ENCODE peak calls at places on chromosome 13, in six cellular contexts. One of them, this sample, is unnamed.

GRCh38 chr13:108155185-108156106 is 59.9 kb downstream of the LIG4 start:
- DNase-seq in H9: peak
- DNase-seq in mesenchymal stem cell: peak
- DNase-seq in IMR-90: peak
- DNase-seq in H1: peak
- DNase-seq in trophoblast cell: peak
- DNase-seq in this sample: peak

GRCh38 chr13:74576504-74576903 is 442.3 kb upstream of the KLF12 start:
- DNase-seq in mesenchymal stem cell: no peak
- DNase-seq in trophoblast cell: no peak
- DNase-seq in IMR-90: no peak
- DNase-seq in H1: no peak
- DNase-seq in H9: no peak
- DNase-seq in this sample: no peak

GRCh38 chr13:24276310-24276709 is 33.1 kb upstream of the C1QTNF9 start:
- DNase-seq in H1: no peak
- DNase-seq in mesenchymal stem cell: no peak
- DNase-seq in trophoblast cell: no peak
- DNase-seq in H9: no peak
- DNase-seq in IMR-90: no peak
- DNase-seq in this sample: no peak

GRCh38 chr13:86298741-86299140 is 499.5 kb upstream of the SLITRK6 start:
- DNase-seq in IMR-90: no peak
- DNase-seq in H1: no peak
- DNase-seq in mesenchymal stem cell: no peak
- DNase-seq in trophoblast cell: no peak
- DNase-seq in H9: no peak
- DNase-seq in this sample: no peak

GRCh38 chr13:101654916-101655315 is 202.4 kb downstream of the ITGBL1 start:
- DNase-seq in IMR-90: peak
- DNase-seq in H9: no peak
- DNase-seq in mesenchymal stem cell: no peak
- DNase-seq in trophoblast cell: no peak
- DNase-seq in H1: no peak
- DNase-seq in this sample: no peak

GRCh38 chr13:50123862-50124535 is 108.8 kb downstream of the KCNRG start:
- DNase-seq in H1: peak
- DNase-seq in trophoblast cell: peak
- DNase-seq in H9: peak
- DNase-seq in IMR-90: peak
- DNase-seq in mesenchymal stem cell: peak
- DNase-seq in this sample: peak

GRCh38 chr13:75421987-75422386 is 60.0 kb downstream of the TBC1D4 start:
- DNase-seq in trophoblast cell: no peak
- DNase-seq in mesenchymal stem cell: no peak
- DNase-seq in IMR-90: no peak
- DNase-seq in H9: no peak
- DNase-seq in H1: no peak
- DNase-seq in this sample: no peak

GRCh38 chr13:45820106-45820838 is 31.3 kb downstream of the SIAH3 start:
- DNase-seq in IMR-90: no peak
- DNase-seq in H9: no peak
- DNase-seq in H1: no peak
- DNase-seq in mesenchymal stem cell: no peak
- DNase-seq in trophoblast cell: no peak
- DNase-seq in this sample: no peak

GRCh38 chr13:108787709-108788394 is 158.4 kb downstream of the MYO16 start:
- DNase-seq in H9: no peak
- DNase-seq in mesenchymal stem cell: no peak
- DNase-seq in IMR-90: no peak
- DNase-seq in H1: no peak
- DNase-seq in trophoblast cell: no peak
- DNase-seq in this sample: no peak

GRCh38 chr13:66803759-66804456 is 426.2 kb downstream of the PCDH9 start:
- DNase-seq in mesenchymal stem cell: peak
- DNase-seq in H1: no peak
- DNase-seq in IMR-90: peak
- DNase-seq in H9: no peak
- DNase-seq in trophoblast cell: no peak
- DNase-seq in this sample: no peak

GRCh38 chr13:30477346-30478235 is 11.9 kb upstream of the HMGB1 start:
- DNase-seq in mesenchymal stem cell: no peak
- DNase-seq in H9: peak
- DNase-seq in trophoblast cell: no peak
- DNase-seq in IMR-90: no peak
- DNase-seq in H1: no peak
- DNase-seq in this sample: no peak
- H4K91ac ChIP-seq in mesenchymal stem cell: no peak
- H4K91ac ChIP-seq in H9: no peak
- H4K91ac ChIP-seq in trophoblast cell: no peak
- H4K91ac ChIP-seq in IMR-90: no peak
- H4K91ac ChIP-seq in H1: no peak
- H4K91ac ChIP-seq in this sample: no peak

DNA sequence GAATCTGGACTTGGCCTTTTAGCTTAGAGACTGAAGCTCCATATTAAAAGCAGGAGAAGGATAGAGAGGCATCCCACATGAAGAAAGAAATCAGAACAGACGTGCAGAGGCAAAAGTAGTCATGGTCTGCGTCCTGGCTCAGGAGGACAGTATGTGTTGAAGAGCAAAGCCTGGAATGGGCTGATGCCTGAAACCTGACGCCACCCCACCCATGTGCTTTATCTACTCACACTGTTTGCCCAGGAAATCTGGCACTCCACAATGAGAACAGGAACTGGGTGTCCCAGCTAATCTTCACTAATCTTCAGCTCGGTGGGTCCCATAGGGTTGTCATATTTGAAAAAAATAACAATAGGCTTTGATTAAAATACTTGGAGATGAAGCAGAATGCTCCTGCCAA is 549.0 kb upstream of the GPC6 start:
- DNase-seq in H9: peak
- DNase-seq in mesenchymal stem cell: no peak
- DNase-seq in H1: no peak
- DNase-seq in IMR-90: no peak
- DNase-seq in trophoblast cell: no peak
- DNase-seq in this sample: no peak
- H4K91ac ChIP-seq in H9: no peak
- H4K91ac ChIP-seq in mesenchymal stem cell: no peak
- H4K91ac ChIP-seq in H1: no peak
- H4K91ac ChIP-seq in IMR-90: no peak
- H4K91ac ChIP-seq in trophoblast cell: no peak
- H4K91ac ChIP-seq in this sample: no peak

GRCh38 chr13:53158201-53158600 is 129.6 kb downstream of the OLFM4 start:
- DNase-seq in IMR-90: no peak
- DNase-seq in mesenchymal stem cell: no peak
- DNase-seq in trophoblast cell: no peak
- DNase-seq in H9: no peak
- DNase-seq in H1: no peak
- DNase-seq in this sample: no peak
- H4K91ac ChIP-seq in IMR-90: no peak
- H4K91ac ChIP-seq in mesenchymal stem cell: no peak
- H4K91ac ChIP-seq in trophoblast cell: no peak
- H4K91ac ChIP-seq in H9: no peak
- H4K91ac ChIP-seq in H1: no peak
- H4K91ac ChIP-seq in this sample: no peak

DNA sequence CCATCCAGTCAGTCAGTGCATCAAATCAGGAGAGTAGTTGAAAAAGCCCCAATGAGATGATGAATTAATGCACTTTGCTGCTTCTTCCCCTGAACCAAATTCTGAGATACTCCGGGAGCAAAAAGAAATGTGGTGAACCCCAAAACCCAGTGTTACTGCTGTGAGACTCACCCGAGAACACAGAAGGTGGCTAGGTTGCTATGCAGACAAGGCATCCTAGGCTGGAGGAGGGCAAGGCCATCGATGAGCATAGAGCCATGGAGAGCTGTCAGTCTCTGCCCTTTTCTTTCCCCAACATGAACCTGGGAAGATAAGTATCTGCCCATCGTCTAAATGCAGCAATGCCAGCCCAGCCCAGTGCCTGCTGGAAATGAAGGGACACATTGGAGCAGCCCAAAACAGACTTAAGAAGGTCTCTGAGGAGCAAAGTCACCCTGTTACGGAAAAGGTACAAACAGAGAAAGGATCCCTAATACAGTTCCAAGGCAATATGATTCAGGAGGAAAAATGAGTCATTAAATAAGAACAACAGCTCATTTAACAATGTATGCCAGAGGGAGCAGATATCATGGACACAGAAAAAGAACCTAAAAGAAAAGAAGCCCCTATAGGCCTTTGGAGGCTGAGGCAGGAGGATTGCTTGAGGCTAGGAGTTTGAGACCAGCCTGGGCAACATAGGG is 272.0 kb downstream of the FOXO1 start:
- DNase-seq in IMR-90: no peak
- DNase-seq in mesenchymal stem cell: no peak
- DNase-seq in trophoblast cell: no peak
- DNase-seq in H1: no peak
- DNase-seq in H9: no peak
- DNase-seq in this sample: no peak
- H4K91ac ChIP-seq in IMR-90: no peak
- H4K91ac ChIP-seq in mesenchymal stem cell: no peak
- H4K91ac ChIP-seq in trophoblast cell: no peak
- H4K91ac ChIP-seq in H1: no peak
- H4K91ac ChIP-seq in H9: no peak
- H4K91ac ChIP-seq in this sample: no peak

DNA sequence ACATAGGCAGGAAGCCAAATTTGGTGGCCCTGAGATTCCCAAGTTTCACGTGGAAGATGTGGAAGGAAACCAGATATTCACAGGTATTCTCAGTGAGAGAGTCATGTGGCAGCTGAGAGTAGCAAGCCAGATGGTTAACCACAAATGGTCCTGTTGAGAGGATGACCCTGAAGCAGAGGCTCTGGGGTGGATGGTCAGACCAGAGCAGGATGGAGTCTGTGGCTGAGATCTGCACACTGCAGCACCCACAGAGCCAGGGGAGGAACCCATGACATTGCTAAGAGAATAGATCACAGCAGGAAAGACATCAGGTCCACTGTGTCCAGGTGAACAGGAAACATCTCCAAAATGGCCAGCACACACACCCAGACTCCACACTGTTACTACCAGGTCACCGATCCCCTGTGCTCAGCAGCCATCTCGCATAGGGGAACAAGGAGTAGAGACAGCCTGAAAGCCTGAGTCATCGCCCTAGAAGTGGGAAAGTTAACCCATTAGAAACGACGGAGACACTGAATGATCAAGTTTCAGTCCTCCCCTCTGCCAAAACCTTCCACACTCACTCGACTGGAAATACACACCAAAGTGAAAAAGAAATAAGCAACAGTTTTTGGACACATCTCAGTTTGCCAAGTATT is 160.0 kb downstream of the RBM26 start:
- DNase-seq in mesenchymal stem cell: no peak
- DNase-seq in trophoblast cell: no peak
- DNase-seq in IMR-90: no peak
- DNase-seq in H1: no peak
- DNase-seq in H9: no peak
- DNase-seq in this sample: no peak
- H4K91ac ChIP-seq in mesenchymal stem cell: peak
- H4K91ac ChIP-seq in trophoblast cell: no peak
- H4K91ac ChIP-seq in IMR-90: no peak
- H4K91ac ChIP-seq in H1: peak
- H4K91ac ChIP-seq in H9: no peak
- H4K91ac ChIP-seq in this sample: no peak

DNA sequence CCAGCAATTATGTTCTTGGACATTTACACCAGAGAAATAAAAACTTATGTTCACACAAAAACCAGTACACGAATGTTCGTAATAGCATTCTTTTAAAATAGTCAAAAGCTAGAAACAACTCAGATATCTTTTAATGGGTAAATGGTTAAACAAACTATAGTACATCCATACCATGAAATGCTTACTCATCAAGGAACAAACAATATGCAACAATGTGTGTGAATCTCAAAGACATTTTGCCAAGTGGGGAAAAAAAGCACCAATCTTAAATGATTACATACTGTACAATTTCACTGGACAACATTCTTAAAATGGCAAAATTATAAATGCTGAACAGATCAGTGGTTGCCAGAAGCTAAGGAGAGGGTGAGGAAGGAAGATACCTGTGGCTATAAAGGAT is 36.6 kb downstream of the MYCBP2 start:
- DNase-seq in H9: no peak
- DNase-seq in trophoblast cell: no peak
- DNase-seq in mesenchymal stem cell: no peak
- DNase-seq in H1: no peak
- DNase-seq in IMR-90: no peak
- DNase-seq in this sample: no peak
- H4K91ac ChIP-seq in H9: no peak
- H4K91ac ChIP-seq in trophoblast cell: no peak
- H4K91ac ChIP-seq in mesenchymal stem cell: no peak
- H4K91ac ChIP-seq in H1: no peak
- H4K91ac ChIP-seq in IMR-90: no peak
- H4K91ac ChIP-seq in this sample: no peak

DNA sequence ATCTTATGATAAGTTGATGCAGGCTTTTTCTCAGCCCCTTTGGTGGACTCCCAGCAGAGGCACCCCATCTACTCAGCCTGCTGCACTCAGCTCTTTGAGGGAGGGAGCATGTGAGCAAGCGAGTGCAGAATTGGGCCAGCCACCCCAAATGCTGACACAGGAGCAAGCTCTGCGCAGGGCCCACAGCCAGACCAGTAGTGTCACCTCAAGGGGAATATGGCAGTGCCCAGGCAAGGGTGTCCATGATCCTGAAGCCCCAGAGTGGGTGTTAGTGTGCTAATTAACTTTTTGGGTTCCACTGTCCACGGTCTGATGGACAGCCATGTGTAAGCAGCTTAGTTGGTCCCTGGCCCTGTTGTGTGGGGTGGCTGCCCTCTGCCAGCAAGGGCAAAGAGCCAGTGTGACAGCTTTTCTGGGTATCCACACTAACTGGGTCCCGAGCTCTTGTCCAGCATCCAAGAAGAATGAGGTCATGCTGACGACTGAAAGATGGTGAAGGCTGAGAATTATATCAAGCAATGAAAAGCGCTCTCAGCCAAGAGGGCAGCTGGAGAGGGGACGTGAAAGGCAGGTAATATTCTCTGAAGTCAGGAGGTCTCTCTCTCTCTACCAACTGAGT is 898.3 kb upstream of the PCDH9 start:
- DNase-seq in IMR-90: no peak
- DNase-seq in H9: no peak
- DNase-seq in trophoblast cell: no peak
- DNase-seq in H1: no peak
- DNase-seq in mesenchymal stem cell: no peak
- DNase-seq in this sample: no peak
- H4K91ac ChIP-seq in IMR-90: no peak
- H4K91ac ChIP-seq in H9: no peak
- H4K91ac ChIP-seq in trophoblast cell: no peak
- H4K91ac ChIP-seq in H1: no peak
- H4K91ac ChIP-seq in mesenchymal stem cell: no peak
- H4K91ac ChIP-seq in this sample: no peak